ENCODE peak calls at places on chromosomes 11 and 22, in nine cellular contexts. U is psoas muscle, K is prostate gland, Q is body of pancreas, M is fibroblast of lung, D is keratinocyte, P is IMR-90, C is tibial nerve, E is RWPE2. L is an unnamed sample. For H3K9me3, the result is how much of the 10 kb centered on the place peaks cover.

GRCh38 chr11:72643547-72643946 is 30.7 kb downstream of the PDE2A start:
- DNase-seq in U (peak), K (no peak), Q (no peak), M (peak), D (peak), P (no peak), C (no peak), E (no peak), L (peak)

GRCh38 chr11:95699631-95700470 is 89.7 kb downstream of the FAM76B start:
- DNase-seq in U (no peak), K (no peak), Q (no peak), M (peak), D (no peak), P (peak), C (no peak), E (no peak), L (no peak)

GRCh38 chr22:30261134-30261533 is 5.5 kb downstream of the OSM start:
- DNase-seq in U (no peak), K (no peak), Q (no peak), M (no peak), D (no peak), P (no peak), C (no peak), E (no peak), L (no peak)

GRCh38 chr11:57434640-57435546 is 8.0 kb upstream of the SLC43A3 start:
- DNase-seq in U (no peak), K (peak), Q (no peak), M (peak), D (no peak), P (peak), C (peak), E (no peak), L (no peak)

GRCh38 chr11:112582366-112582765 is 321.7 kb upstream of the PLET1 start:
- DNase-seq in U (no peak), K (no peak), Q (no peak), M (no peak), D (no peak), P (no peak), C (no peak), E (no peak), L (no peak)

GRCh38 chr11:47468598-47469214 is 19.8 kb upstream of the RAPSN start:
- DNase-seq in U (no peak), K (no peak), Q (no peak), M (peak), D (no peak), P (peak), C (peak), E (no peak), L (no peak)

GRCh38 chr11:60905551-60906113 is 753 bp downstream of the PRPF19 start:
- DNase-seq in U (no peak), K (peak), Q (no peak), M (peak), D (no peak), P (peak), C (no peak), E (no peak), L (no peak)

GRCh38 chr11:103380031-103380430 is 270.8 kb downstream of the DYNC2H1 start:
- DNase-seq in U (no peak), K (no peak), Q (no peak), M (peak), D (no peak), P (peak), C (no peak), E (no peak), L (no peak)

GRCh38 chr11:69928124-69928523 is 108.9 kb upstream of the FGF3 start:
- DNase-seq in U (no peak), K (no peak), Q (no peak), M (no peak), D (no peak), P (no peak), C (no peak), E (peak), L (no peak)

GRCh38 chr11:105296806-105297205 is 157.2 kb upstream of the CARD18 start:
- DNase-seq in U (no peak), K (no peak), Q (no peak), M (no peak), D (no peak), P (no peak), C (no peak), E (no peak), L (no peak)

GRCh38 chr11:115298613-115299012 is 205.6 kb downstream of the CADM1 start:
- DNase-seq in U (no peak), K (no peak), Q (no peak), M (no peak), D (no peak), P (no peak), C (no peak), E (no peak), L (no peak)

GRCh38 chr11:110712643-110713468 is 619 bp upstream of the ARHGAP20 start:
- DNase-seq in U (peak), K (peak), Q (no peak), M (peak), D (no peak), P (peak), C (peak), E (no peak), L (peak)

GRCh38 chr22:44129614-44129976 is 51.1 kb upstream of the PARVG start:
- DNase-seq in U (no peak), K (no peak), Q (no peak), M (peak), D (no peak), P (peak), C (no peak), E (no peak), L (no peak)

GRCh38 chr22:20111689-20112622 is 3.9 kb upstream of the RANBP1 start:
- DNase-seq in U (peak), K (no peak), Q (no peak), M (no peak), D (no peak), P (no peak), C (no peak), E (no peak), L (no peak)

GRCh38 chr11:68674461-68674860 is 9.9 kb upstream of the GAL start:
- DNase-seq in U (no peak), K (no peak), Q (no peak), M (no peak), D (no peak), P (no peak), C (no peak), E (peak), L (no peak)

GRCh38 chr11:128379587-128380279 is 207.6 kb downstream of the ETS1 start:
- DNase-seq in U (no peak), K (no peak), Q (no peak), M (peak), D (no peak), P (no peak), C (no peak), E (no peak), L (no peak)

GRCh38 chr11:110797453-110797852 is 85.2 kb upstream of the ARHGAP20 start:
- DNase-seq in U (no peak), K (no peak), Q (no peak), M (peak), D (no peak), P (peak), C (no peak), E (no peak), L (no peak)

GRCh38 chr11:122656073-122656630 is 630 bp downstream of the UBASH3B start:
- DNase-seq in U (peak), K (peak), Q (peak), M (peak), D (no peak), P (peak), C (peak), E (peak), L (peak)

GRCh38 chr22:50683086-50683993 is 10.7 kb downstream of the SHANK3 start:
- DNase-seq in U (no peak), K (no peak), Q (no peak), M (no peak), D (no peak), P (no peak), C (no peak), E (no peak), L (no peak)

GRCh38 chr11:113274708-113275582 is 39.4 kb upstream of the TTC12 start:
- DNase-seq in U (no peak), K (no peak), Q (no peak), M (no peak), D (no peak), P (no peak), C (no peak), E (no peak), L (no peak)

GRCh38 chr11:44731685-44732411 is 5.1 kb downstream of the TSPAN18 start:
- DNase-seq in U (no peak), K (no peak), Q (no peak), M (no peak), D (no peak), P (no peak), C (no peak), E (no peak), L (no peak)

GRCh38 chr11:17197431-17197898 is 10.3 kb downstream of the PIK3C2A start:
- DNase-seq in U (no peak), K (no peak), Q (no peak), M (peak), D (no peak), P (peak), C (no peak), E (no peak), L (no peak)

GRCh38 chr11:35639591-35640179 is 21.4 kb downstream of the FJX1 start:
- DNase-seq in U (no peak), K (no peak), Q (no peak), M (no peak), D (no peak), P (no peak), C (no peak), E (no peak), L (no peak)

GRCh38 chr11:127620660-127621059 is 620.1 kb upstream of the KIRREL3 start:
- DNase-seq in U (no peak), K (no peak), Q (no peak), M (peak), D (no peak), P (peak), C (no peak), E (no peak), L (no peak)

GRCh38 chr22:21621891-21622623 is 7.8 kb downstream of the YDJC start:
- DNase-seq in U (no peak), K (no peak), Q (no peak), M (no peak), D (no peak), P (no peak), C (peak), E (no peak), L (no peak)

GRCh38 chr22:29306830-29307657 is 594 bp downstream of the GAS2L1 start:
- DNase-seq in U (peak), K (peak), Q (peak), M (peak), D (no peak), P (peak), C (peak), E (no peak), L (peak)

GRCh38 chr22:31637375-31637937 is 24.6 kb downstream of the PISD start:
- DNase-seq in U (no peak), K (no peak), Q (no peak), M (no peak), D (no peak), P (no peak), C (no peak), E (no peak), L (no peak)
- H3K27ac ChIP-seq in U (peak), K (no peak), Q (peak), M (peak), D (no peak), P (peak), C (peak), E (peak), L (no peak)

GRCh38 chr11:118689852-118690552 is 10.6 kb upstream of the TREH start:
- DNase-seq in U (peak), K (peak), Q (peak), M (peak), D (peak), P (peak), C (peak), E (peak), L (peak)
- H3K4me3 ChIP-seq in U (peak), K (peak), Q (no peak), M (peak), D (no peak), P (peak), C (peak), E (peak), L (peak)

DNA sequence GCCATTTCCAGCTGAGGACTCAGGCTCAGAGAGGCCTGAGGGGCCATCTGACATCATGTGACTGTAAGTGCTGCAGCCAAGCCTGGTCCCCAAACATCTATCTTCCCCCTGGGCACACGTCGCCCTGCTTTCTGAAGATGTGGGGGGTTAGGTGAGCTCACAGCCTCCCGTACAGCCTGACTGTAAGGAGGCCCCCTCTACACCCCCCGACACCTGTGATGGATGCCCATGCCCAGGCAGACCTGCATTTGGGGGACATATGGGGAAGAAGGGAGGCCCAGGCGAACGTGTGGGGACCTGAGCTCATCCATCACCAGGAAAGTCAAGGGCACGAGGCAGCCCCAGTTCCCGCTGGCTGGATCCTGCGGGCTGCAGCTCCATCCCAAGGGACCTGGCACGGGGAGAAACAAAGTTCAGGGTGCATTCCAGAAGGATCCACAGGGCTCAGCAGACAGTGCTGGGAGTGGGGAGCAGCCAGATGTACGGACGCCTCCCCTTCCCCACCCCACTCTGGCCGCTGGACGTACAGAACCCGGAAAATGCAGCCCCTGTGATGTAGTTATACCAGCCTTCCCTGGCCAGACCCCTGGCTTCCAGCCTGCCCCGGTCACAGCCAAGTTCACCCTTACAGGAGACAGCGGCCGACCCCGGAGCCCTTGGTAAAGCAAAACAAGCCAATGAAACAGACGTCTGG is 1431.4 kb downstream of the BRD1 start:
- DNase-seq in U (no peak), K (no peak), Q (no peak), M (no peak), D (no peak), P (no peak), C (no peak), E (no peak), L (peak)
- H3K9me3 ChIP-seq in U (under half), K (under half), Q (under half), M (under half), D (under half), P (half or more), C (under half), E (under half), L (under half)

GRCh38 chr11:854601-855342 is 12.1 kb downstream of the TSPAN4 start:
- DNase-seq in U (no peak), K (no peak), Q (no peak), M (no peak), D (no peak), P (no peak), C (no peak), E (no peak), L (no peak)
- H3K27ac ChIP-seq in U (no peak), K (no peak), Q (no peak), M (no peak), D (no peak), P (no peak), C (no peak), E (no peak), L (no peak)

GRCh38 chr11:18590573-18590972 is 2.0 kb upstream of the UEVLD start:
- DNase-seq in U (no peak), K (no peak), Q (no peak), M (no peak), D (no peak), P (no peak), C (no peak), E (no peak), L (no peak)

GRCh38 chr11:18588297-18589252 is at the start of gene UEVLD:
- DNase-seq in U (peak), K (peak), Q (peak), M (peak), D (peak), P (peak), C (peak), E (peak), L (peak)
- H3K4me3 ChIP-seq in U (peak), K (peak), Q (peak), M (peak), D (peak), P (peak), C (peak), E (peak), L (peak)

DNA sequence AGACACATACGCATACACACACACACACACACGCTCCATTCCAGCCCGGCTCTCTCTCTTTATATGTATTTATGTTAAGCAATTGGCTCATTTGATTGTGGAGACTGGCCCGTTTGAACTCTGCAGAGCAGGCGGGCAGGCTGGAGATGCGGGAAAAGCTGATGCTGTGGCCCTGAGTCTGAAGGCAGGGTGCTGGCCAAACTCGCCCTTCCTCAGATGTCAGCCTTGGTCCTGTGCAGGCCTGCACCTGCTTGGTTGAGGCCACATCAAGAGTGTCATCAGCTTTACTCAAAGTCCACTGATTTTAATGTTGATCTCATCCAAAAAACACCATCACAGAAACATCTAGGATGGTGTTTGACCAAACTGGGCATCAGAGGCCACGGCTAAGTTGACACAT is 569.3 kb downstream of the TBC1D22A start:
- DNase-seq in U (no peak), K (no peak), Q (no peak), M (no peak), D (no peak), P (no peak), C (no peak), E (no peak), L (no peak)
- H3K9me3 ChIP-seq in U (under half), K (under half), Q (under half), M (under half), D (under half), P (under half), C (under half), E (under half), L (under half)

DNA sequence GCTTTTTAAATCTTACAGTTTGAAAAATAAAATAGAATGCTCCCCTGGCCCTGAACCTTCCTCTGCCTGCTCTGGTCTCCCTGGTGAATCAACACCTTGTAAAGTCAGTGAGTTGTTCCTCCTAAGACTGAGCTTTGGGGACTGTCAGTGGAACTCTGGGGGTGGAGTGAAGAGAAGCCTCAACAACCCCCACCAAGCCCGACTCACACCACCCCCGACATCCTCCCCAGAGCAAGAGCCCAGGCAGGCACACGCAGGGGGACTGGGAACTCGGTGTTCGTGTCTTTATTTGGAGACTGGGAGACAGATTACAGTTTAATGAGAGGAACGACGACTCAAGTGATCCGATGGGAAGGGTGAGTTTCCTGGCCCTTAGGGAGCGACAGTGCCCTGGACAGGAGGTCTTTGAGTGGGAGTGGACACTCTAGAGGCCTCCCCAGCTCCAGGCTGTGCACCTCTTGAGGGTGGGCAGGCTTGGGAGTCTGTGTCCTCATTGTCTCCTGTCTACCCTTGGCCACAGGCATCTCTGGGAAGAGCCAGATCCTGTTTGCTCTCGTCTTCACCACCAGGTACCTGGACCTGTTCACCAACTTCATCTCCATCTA is 6.2 kb downstream of the KDELR3 start:
- DNase-seq in U (no peak), K (no peak), Q (no peak), M (no peak), D (no peak), P (no peak), C (no peak), E (no peak), L (no peak)
- H3K27ac ChIP-seq in U (no peak), K (no peak), Q (no peak), M (no peak), D (no peak), P (no peak), C (no peak), E (no peak), L (no peak)

GRCh38 chr22:36331912-36332622 is 55.7 kb downstream of the MYH9 start:
- DNase-seq in U (peak), K (peak), Q (peak), M (peak), D (no peak), P (peak), C (peak), E (peak), L (peak)
- H3K4me3 ChIP-seq in U (peak), K (no peak), Q (no peak), M (no peak), D (no peak), P (no peak), C (no peak), E (no peak), L (no peak)

L was measured in SJSA1.